ENCODE peak calls at places on chromosomes 4 and X, in nine cellular contexts. U is fibroblast of the aortic adventitia; I is AML-193; E is LoVo; Q is naive thymus-derived CD8-positive, alpha-beta T cell; C is CD8-positive, alpha-beta T cell; N is cardiac muscle cell; P is activated CD8-positive, alpha-beta memory T cell treated with anti-CD3 and anti-CD28 coated beads, Interleukin-2, amount 50 U/mL, for 48 hours; J is activated T-cell treated with anti-CD3 and anti-CD28 coated beads, Interleukin-2, amount 50 U/mL, for 48 hours. S is an unnamed sample.

GRCh38 chrX:22533898-22534297 is 261.2 kb downstream of the CBLL2 start:
- DNase-seq in U (no peak), C (no peak), I (no peak), N (no peak), E (no peak), J (no peak), P (no peak), Q (no peak), S (no peak)

GRCh38 chrX:119573840-119574393 is 446 bp upstream of the UBE2A start:
- DNase-seq in J (no peak), C (no peak), I (peak; percentile 8), N (peak; percentile 65), E (no peak), U (peak; percentile 55), P (no peak), Q (no peak), S (peak; percentile 75)

GRCh38 chrX:7586126-7586525 is 256.8 kb upstream of the VCX start:
- DNase-seq in J (no peak), P (no peak), E (peak; percentile 5), I (peak; percentile 11), C (no peak), N (no peak), U (peak; percentile 22), Q (no peak), S (no peak)

GRCh38 chr4:184536070-184536880 is 61.9 kb upstream of the IRF2 start:
- DNase-seq in I (no peak), N (no peak), U (no peak), P (no peak), C (no peak), Q (no peak), J (no peak), E (peak; percentile 12), S (no peak)

GRCh38 chr4:17523626-17524025 is 8.7 kb downstream of the CLRN2 start:
- DNase-seq in I (no peak), N (no peak), C (no peak), J (no peak), Q (no peak), P (no peak), E (no peak), U (no peak), S (no peak)

GRCh38 chr4:1591107-1591506 is 93.0 kb downstream of the FAM53A start:
- DNase-seq in P (no peak), I (no peak), C (no peak), Q (no peak), E (no peak), J (no peak), U (no peak), N (no peak), S (peak; percentile 26)

GRCh38 chrX:34942496-34942895 is at the start of gene FAM47B:
- DNase-seq in E (no peak), Q (no peak), U (no peak), C (no peak), N (no peak), P (no peak), J (no peak), I (no peak), S (no peak)

GRCh38 chr4:3409571-3410091 is 32.1 kb upstream of the HGFAC start:
- DNase-seq in P (no peak), I (no peak), Q (no peak), C (no peak), E (no peak), N (no peak), J (no peak), U (no peak), S (peak; percentile 53)

GRCh38 chr4:39232100-39232499 is 49.8 kb downstream of the WDR19 start:
- DNase-seq in C (no peak), Q (no peak), E (no peak), J (no peak), U (no peak), P (no peak), N (no peak), I (no peak), S (no peak)

GRCh38 chr4:101643201-101643600 is 147.3 kb upstream of the BANK1 start:
- DNase-seq in N (no peak), C (no peak), I (no peak), U (no peak), Q (no peak), P (no peak), E (peak; percentile 37), J (no peak), S (no peak)

GRCh38 chrX:16733013-16733412 is 13.6 kb downstream of the SYAP1 start:
- DNase-seq in E (no peak), U (no peak), N (no peak), P (no peak), C (no peak), Q (no peak), J (no peak), I (no peak), S (no peak)

GRCh38 chr4:18917689-18918088 is 896.1 kb upstream of the LCORL start:
- DNase-seq in Q (no peak), U (no peak), N (no peak), C (no peak), P (no peak), E (no peak), J (no peak), I (no peak), S (no peak)

GRCh38 chr4:100312615-100313355 is 122.5 kb upstream of the DDIT4L start:
- DNase-seq in U (peak; percentile 5), I (no peak), P (no peak), J (no peak), C (no peak), N (no peak), Q (no peak), E (no peak), S (no peak)

GRCh38 chr4:124745988-124746801 is 33.7 kb upstream of the ANKRD50 start:
- DNase-seq in N (peak; percentile 70), C (no peak), U (peak; percentile 68), E (no peak), I (no peak), Q (no peak), J (no peak), P (no peak), S (peak; percentile 64)

GRCh38 chr4:177484613-177485021 is 42.4 kb upstream of the AGA start:
- DNase-seq in P (no peak), E (no peak), J (no peak), N (peak; percentile 85), U (peak; percentile 88), Q (no peak), I (no peak), C (no peak), S (no peak)

GRCh38 chr4:30716158-30716557 is 4.0 kb upstream of the PCDH7 start:
- DNase-seq in J (no peak), N (peak; percentile 50), U (peak; percentile 66), E (no peak), C (no peak), P (no peak), Q (no peak), I (no peak), S (no peak)

GRCh38 chr4:153348006-153348405 is 3.5 kb downstream of the MND1 start:
- DNase-seq in U (no peak), E (no peak), J (no peak), P (no peak), N (no peak), C (no peak), Q (no peak), I (no peak), S (no peak)

GRCh38 chr4:40307627-40308497 is 27.3 kb upstream of the CHRNA9 start:
- DNase-seq in J (peak; percentile 75), U (no peak), Q (peak; percentile 64), E (no peak), N (no peak), P (peak; percentile 78), I (no peak), C (peak; percentile 77), S (peak; percentile 52)

GRCh38 chr4:176656108-176656507 is 136.6 kb downstream of the VEGFC start:
- DNase-seq in Q (no peak), P (no peak), U (peak; percentile 56), I (no peak), C (no peak), E (no peak), J (no peak), N (no peak), S (no peak)

GRCh38 chr4:165580379-165580905 is 201.6 kb downstream of the CPE start:
- DNase-seq in Q (no peak), U (peak; percentile 88), N (peak; percentile 90), J (no peak), I (no peak), C (no peak), E (peak; percentile 44), P (no peak), S (no peak)

GRCh38 chrX:107482046-107482445 is 32.6 kb downstream of the FRMPD3 start:
- DNase-seq in J (no peak), U (no peak), N (no peak), Q (no peak), P (no peak), E (no peak), C (no peak), I (no peak), S (no peak)

GRCh38 chr4:10267066-10267465 is 150.5 kb upstream of the WDR1 start:
- DNase-seq in J (no peak), U (no peak), C (no peak), E (no peak), I (no peak), N (no peak), Q (no peak), P (no peak), S (no peak)

GRCh38 chr4:20543131-20543530 is 157.1 kb upstream of the PACRGL start:
- DNase-seq in J (no peak), U (peak; percentile 27), I (no peak), N (no peak), C (no peak), E (no peak), Q (no peak), P (no peak), S (no peak)

GRCh38 chr4:101597204-101597603 is 193.3 kb upstream of the BANK1 start:
- DNase-seq in Q (no peak), P (no peak), U (no peak), I (peak; percentile 11), E (peak; percentile 21), C (peak; percentile 27), J (no peak), N (no peak), S (no peak)

GRCh38 chr4:123109129-123109528 is 186.7 kb upstream of the NUDT6 start:
- DNase-seq in J (no peak), N (no peak), E (no peak), P (no peak), Q (no peak), U (no peak), I (no peak), C (no peak), S (no peak)

GRCh38 chr4:73410916-73411730 is 7.0 kb downstream of the ALB start:
- DNase-seq in E (no peak), I (no peak), N (no peak), U (no peak), C (no peak), P (no peak), J (no peak), Q (no peak), S (no peak)

GRCh38 chr4:55729306-55730142 is 90.1 kb upstream of the EXOC1L start:
- DNase-seq in Q (no peak), N (peak; percentile 16), C (no peak), E (peak; percentile 71), P (no peak), I (no peak), U (no peak), J (no peak), S (no peak)

GRCh38 chrX:77622233-77622632 is 163.8 kb downstream of the ATRX start:
- DNase-seq in P (no peak), I (no peak), Q (no peak), C (no peak), N (no peak), U (peak; percentile 4), E (no peak), J (no peak), S (no peak)

GRCh38 chr4:74473155-74473811 is 28.3 kb downstream of the AREG start:
- DNase-seq in I (no peak), P (no peak), E (no peak), J (no peak), Q (no peak), N (peak; percentile 92), U (peak; percentile 87), C (no peak), S (no peak)

GRCh38 chr4:80197132-80197573 is at the start of gene PRDM8:
- DNase-seq in U (no peak), N (no peak), E (no peak), Q (no peak), C (no peak), P (no peak), J (peak; percentile 54), I (no peak), S (peak; percentile 72)

GRCh38 chrX:39894626-39895025 is 203.1 kb downstream of the BCOR start:
- DNase-seq in N (peak; percentile 30), U (no peak), I (no peak), J (no peak), Q (no peak), C (no peak), E (peak; percentile 20), P (no peak), S (no peak)